ENCODE peak calls at places on chromosomes 11 and 22, in eight cellular contexts. R, H, K, P, X, U, D and N are unnamed samples.

GRCh38 chr11:19089421-19089820 is 27.5 kb upstream of the ZDHHC13 start:
- DNase-seq in U (no peak), R (no peak), K (no peak), P (no peak), X (no peak), D (no peak), H (no peak), N (no peak)

GRCh38 chr22:32255726-32256125 is 579 bp upstream of the SLC5A4 start:
- DNase-seq in H (no peak), R (no peak), P (no peak), D (no peak), X (no peak), K (no peak), U (no peak), N (no peak)

GRCh38 chr11:118398797-118399564 is 2.4 kb upstream of the ATP5MG start:
- DNase-seq in D (no peak), K (no peak), P (no peak), X (no peak), R (no peak), H (no peak), U (no peak), N (no peak)

GRCh38 chr11:63839508-63840355 is 822 bp downstream of the MARK2 start:
- DNase-seq in D (peak), R (no peak), H (no peak), X (no peak), U (peak), K (peak), P (peak), N (peak)

GRCh38 chr22:47203554-47203991 is 441.1 kb downstream of the TBC1D22A start:
- DNase-seq in K (peak), X (peak), D (no peak), H (peak), U (no peak), R (no peak), P (peak), N (no peak)

GRCh38 chr11:124313849-124314248 is at the start of gene OR8D1:
- DNase-seq in H (no peak), U (no peak), P (no peak), D (no peak), X (no peak), K (no peak), R (no peak), N (no peak)

GRCh38 chr11:75471134-75471943 is 38.3 kb upstream of the KLHL35 start:
- DNase-seq in R (no peak), U (no peak), K (peak), H (no peak), X (no peak), P (no peak), D (no peak), N (no peak)

GRCh38 chr11:30210357-30210756 is 20.5 kb upstream of the FSHB start:
- DNase-seq in P (no peak), H (no peak), R (no peak), X (no peak), D (no peak), U (no peak), K (no peak), N (no peak)

GRCh38 chr11:71937826-71938225 is 9.0 kb downstream of the RNF121 start:
- DNase-seq in D (no peak), U (peak), K (no peak), R (no peak), X (no peak), H (no peak), P (no peak), N (no peak)

GRCh38 chr11:111463276-111463675 is 48.9 kb downstream of the BTG4 start:
- DNase-seq in U (no peak), D (no peak), H (peak), K (no peak), X (no peak), R (no peak), P (no peak), N (no peak)

GRCh38 chr22:39717099-39717498 is 146.5 kb downstream of the CACNA1I start:
- DNase-seq in K (no peak), X (no peak), D (no peak), P (no peak), U (no peak), R (no peak), H (no peak), N (no peak)

GRCh38 chr11:41926339-41926738 is 466.9 kb upstream of the LRRC4C start:
- DNase-seq in R (no peak), K (no peak), U (no peak), D (no peak), H (no peak), P (no peak), X (no peak), N (no peak)

GRCh38 chr11:32581556-32581955 is 2.1 kb upstream of the EIF3M start:
- DNase-seq in K (no peak), P (no peak), U (no peak), H (no peak), X (no peak), D (no peak), R (no peak), N (no peak)

GRCh38 chr11:12090061-12090572 is 20.3 kb upstream of the MICAL2 start:
- DNase-seq in D (peak), K (no peak), U (peak), H (no peak), P (no peak), X (no peak), R (peak), N (no peak)

GRCh38 chr11:13136272-13136596 is 127.1 kb downstream of the RASSF10 start:
- DNase-seq in X (no peak), P (no peak), R (no peak), K (no peak), D (no peak), H (no peak), U (no peak), N (no peak)

GRCh38 chr22:17836977-17837742 is 62.9 kb upstream of the BID start:
- DNase-seq in X (no peak), P (no peak), H (no peak), U (peak), R (no peak), D (no peak), K (no peak), N (peak)

GRCh38 chr22:19825016-19825339 is 29.7 kb downstream of the GNB1L start:
- DNase-seq in P (peak), D (no peak), X (peak), U (no peak), R (no peak), K (no peak), H (no peak), N (no peak)

GRCh38 chr11:36425593-36426206 is 84.4 kb downstream of the TRAF6 start:
- DNase-seq in U (peak), R (no peak), H (no peak), D (no peak), K (no peak), P (no peak), X (no peak), N (no peak)

GRCh38 chr11:74443071-74443864 is 24.1 kb downstream of the KCNE3 start:
- DNase-seq in R (peak), X (no peak), K (no peak), U (peak), D (peak), H (no peak), P (no peak), N (peak)

GRCh38 chr11:65126624-65127274 is 4.6 kb downstream of the MRPL49 start:
- DNase-seq in K (no peak), P (peak), U (no peak), D (no peak), H (no peak), R (no peak), X (no peak), N (no peak)

GRCh38 chr11:65130631-65131416 is 3.5 kb downstream of the SYVN1 start:
- DNase-seq in X (no peak), R (no peak), P (no peak), H (no peak), U (no peak), D (no peak), K (peak), N (no peak)

GRCh38 chr11:65127473-65128181 is 5.5 kb downstream of the MRPL49 start:
- DNase-seq in U (no peak), H (no peak), P (peak), R (no peak), K (no peak), X (no peak), D (no peak), N (no peak)

GRCh38 chr11:65129649-65130441 is 4.5 kb downstream of the SYVN1 start:
- DNase-seq in D (no peak), H (peak), P (peak), X (no peak), K (peak), U (no peak), R (no peak), N (no peak)

DNA sequence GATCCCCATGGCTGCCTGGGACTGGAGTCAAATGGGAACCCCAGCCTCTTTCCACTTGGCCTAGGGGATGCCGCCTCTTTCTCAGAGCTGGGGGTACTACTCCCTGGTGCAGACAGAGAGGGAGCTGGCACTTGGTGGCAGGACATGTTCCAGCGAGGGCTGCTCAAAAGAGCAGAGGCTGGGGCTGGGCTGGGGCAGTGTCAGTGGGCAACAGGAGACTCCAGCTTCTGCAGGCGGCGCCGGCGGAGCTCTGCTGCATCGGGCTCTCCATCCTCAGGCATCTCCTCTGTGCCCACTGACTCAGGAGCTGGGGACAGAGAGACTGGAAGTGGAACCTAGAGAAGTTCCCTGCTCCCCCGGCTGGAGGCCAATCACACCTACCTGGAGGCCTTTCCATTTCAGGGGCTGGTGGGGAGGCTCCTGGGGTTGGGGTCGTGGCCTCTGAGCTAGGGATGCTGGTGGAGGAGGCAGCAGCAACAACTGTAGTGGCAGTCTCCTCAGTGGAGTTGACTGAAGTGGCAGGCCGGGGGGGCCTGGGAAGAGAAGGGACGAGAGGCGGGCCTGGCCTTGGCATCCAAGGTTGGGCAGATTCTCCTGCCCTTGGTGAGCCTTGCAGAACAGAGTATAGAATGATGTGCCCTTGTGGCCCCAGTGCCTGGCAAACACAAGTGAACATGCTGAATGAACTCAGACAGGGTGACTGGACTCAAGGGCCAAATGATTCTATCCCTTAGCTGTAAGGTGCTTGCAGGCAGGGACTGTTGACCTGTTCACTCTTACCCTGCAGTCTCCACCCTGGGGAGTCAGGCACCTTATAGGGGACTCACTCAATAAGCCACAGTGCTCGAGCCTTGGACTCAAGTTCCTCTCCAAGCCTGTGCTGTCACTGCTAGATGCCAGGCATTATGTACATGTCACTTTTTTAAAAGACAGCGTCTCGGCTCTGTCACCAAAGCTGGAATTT is 5.9 kb downstream of the SYVN1 start:
- DNase-seq in X (no peak), U (no peak), K (peak), R (no peak), P (peak), D (no peak), H (peak), N (no peak)
- TF ChIP-seq POLR2AphosphoS5 in X (no peak), U (no peak), K (peak), R (peak), P (no peak), D (no peak), H (no peak), N (no peak)

DNA sequence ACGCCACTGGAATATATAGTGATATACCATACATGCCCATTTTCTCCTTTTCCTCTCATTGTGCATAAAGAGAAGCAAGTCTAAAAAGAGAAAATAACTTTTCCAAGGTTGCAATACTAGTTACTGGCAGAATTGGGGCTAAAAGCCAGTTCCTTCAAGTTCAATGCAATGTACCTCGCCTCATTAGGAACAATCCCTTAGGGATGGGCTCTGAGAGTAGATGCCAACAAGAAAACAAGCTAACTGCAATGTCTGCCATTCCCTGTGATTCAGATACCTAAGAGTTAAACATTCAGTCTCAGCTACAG is 114.3 kb downstream of the RBFOX2 start:
- DNase-seq in X (no peak), P (no peak), R (no peak), D (no peak), H (no peak), K (no peak), U (no peak), N (no peak)
- H3K4me3 ChIP-seq in X (peak), P (peak), R (no peak), D (no peak), H (peak), K (no peak), U (peak), N (peak)

GRCh38 chr11:116731097-116731761 is 41.6 kb downstream of the BUD13 start:
- DNase-seq in U (no peak), K (peak), X (peak), P (no peak), D (no peak), R (no peak), H (peak), N (no peak)

GRCh38 chr11:116733959-116734517 is 38.7 kb downstream of the BUD13 start:
- DNase-seq in U (no peak), H (no peak), K (peak), R (no peak), D (no peak), X (no peak), P (no peak), N (peak)

GRCh38 chr11:116731821-116732739 is 40.7 kb downstream of the BUD13 start:
- DNase-seq in R (no peak), K (peak), H (peak), U (no peak), D (peak), P (no peak), X (peak), N (peak)

GRCh38 chr11:116733386-116733755 is 39.4 kb downstream of the BUD13 start:
- DNase-seq in U (no peak), R (no peak), K (peak), D (no peak), H (no peak), P (no peak), X (no peak), N (no peak)

GRCh38 chr11:116732740-116733385 is 39.9 kb downstream of the BUD13 start:
- DNase-seq in D (peak), K (peak), H (peak), X (peak), U (peak), R (peak), P (no peak), N (peak)
- TF ChIP-seq POLR2A in D (no peak), K (no peak), H (no peak), X (no peak), U (no peak), R (no peak), P (no peak), N (no peak)

GRCh38 chr22:49961601-49962011 is 1.0 kb downstream of the PIM3 start:
- DNase-seq in P (no peak), R (no peak), X (no peak), D (no peak), U (peak), K (no peak), H (peak), N (no peak)
- TF ChIP-seq POLR2AphosphoS5 in P (no peak), R (no peak), X (no peak), D (no peak), U (no peak), K (peak), H (no peak), N (peak)

GRCh38 chr22:30802202-30803166 is 107.8 kb downstream of the OSBP2 start:
- DNase-seq in K (peak), H (peak), U (peak), D (peak), R (peak), X (peak), P (peak), N (peak)
- H3K4me3 ChIP-seq in K (no peak), H (peak), U (no peak), D (no peak), R (peak), X (peak), P (no peak), N (peak)